ENCODE peak calls at places on chromosomes 4 and X, in ten cellular contexts. One of them, this sample, is unnamed.

GRCh38 chr4:67881226-67881625 is 2.6 kb downstream of the TMPRSS11D start:
- DNase-seq in kidney: no peak
- DNase-seq in NCI-H774: no peak
- DNase-seq in nucleus accumbens: no peak
- DNase-seq in GM04503: no peak
- DNase-seq in putamen: no peak
- DNase-seq in tibial nerve: no peak
- DNase-seq in NCI-H1092 treated with DMSO at 0.1 percent for 48 hours: no peak
- DNase-seq in occipital lobe: no peak
- DNase-seq in ovary: no peak
- DNase-seq in this sample: no peak

GRCh38 chr4:14583752-14584151 is 418.5 kb upstream of the CPEB2 start:
- DNase-seq in kidney: no peak
- DNase-seq in NCI-H774: no peak
- DNase-seq in nucleus accumbens: no peak
- DNase-seq in GM04503: no peak
- DNase-seq in putamen: no peak
- DNase-seq in tibial nerve: no peak
- DNase-seq in NCI-H1092 treated with DMSO at 0.1 percent for 48 hours: no peak
- DNase-seq in occipital lobe: no peak
- DNase-seq in ovary: no peak
- DNase-seq in this sample: no peak

GRCh38 chr4:13170131-13170530 is 314.0 kb downstream of the RAB28 start:
- DNase-seq in kidney: no peak
- DNase-seq in NCI-H774: no peak
- DNase-seq in nucleus accumbens: no peak
- DNase-seq in GM04503: no peak
- DNase-seq in putamen: no peak
- DNase-seq in tibial nerve: no peak
- DNase-seq in NCI-H1092 treated with DMSO at 0.1 percent for 48 hours: no peak
- DNase-seq in occipital lobe: no peak
- DNase-seq in ovary: no peak
- DNase-seq in this sample: no peak

GRCh38 chrX:45009371-45010000 is 136.5 kb downstream of the KDM6A start:
- DNase-seq in kidney: no peak
- DNase-seq in NCI-H774: no peak
- DNase-seq in nucleus accumbens: no peak
- DNase-seq in GM04503: peak; percentile 17
- DNase-seq in putamen: no peak
- DNase-seq in tibial nerve: no peak
- DNase-seq in NCI-H1092 treated with DMSO at 0.1 percent for 48 hours: no peak
- DNase-seq in occipital lobe: no peak
- DNase-seq in ovary: no peak
- DNase-seq in this sample: no peak

GRCh38 chr4:113450681-113451080 is 310.9 kb downstream of the CAMK2D start:
- DNase-seq in kidney: no peak
- DNase-seq in NCI-H774: no peak
- DNase-seq in nucleus accumbens: no peak
- DNase-seq in GM04503: no peak
- DNase-seq in putamen: no peak
- DNase-seq in tibial nerve: no peak
- DNase-seq in NCI-H1092 treated with DMSO at 0.1 percent for 48 hours: no peak
- DNase-seq in occipital lobe: no peak
- DNase-seq in ovary: no peak
- DNase-seq in this sample: no peak

GRCh38 chr4:155952546-155952945 is 1.1 kb downstream of the CTSO start:
- DNase-seq in kidney: no peak
- DNase-seq in NCI-H774: no peak
- DNase-seq in nucleus accumbens: no peak
- DNase-seq in GM04503: no peak
- DNase-seq in putamen: no peak
- DNase-seq in tibial nerve: no peak
- DNase-seq in NCI-H1092 treated with DMSO at 0.1 percent for 48 hours: no peak
- DNase-seq in occipital lobe: no peak
- DNase-seq in ovary: no peak
- DNase-seq in this sample: no peak

GRCh38 chr4:86972997-86973396 is 38.2 kb downstream of the AFF1 start:
- DNase-seq in kidney: no peak
- DNase-seq in NCI-H774: peak; percentile 17
- DNase-seq in nucleus accumbens: no peak
- DNase-seq in GM04503: no peak
- DNase-seq in putamen: no peak
- DNase-seq in tibial nerve: no peak
- DNase-seq in NCI-H1092 treated with DMSO at 0.1 percent for 48 hours: no peak
- DNase-seq in occipital lobe: no peak
- DNase-seq in ovary: peak; percentile 15
- DNase-seq in this sample: no peak

GRCh38 chrX:120857240-120857639 is 18.4 kb downstream of the CT47B1 start:
- DNase-seq in kidney: no peak
- DNase-seq in NCI-H774: no peak
- DNase-seq in nucleus accumbens: no peak
- DNase-seq in GM04503: no peak
- DNase-seq in putamen: no peak
- DNase-seq in tibial nerve: no peak
- DNase-seq in NCI-H1092 treated with DMSO at 0.1 percent for 48 hours: no peak
- DNase-seq in occipital lobe: no peak
- DNase-seq in ovary: no peak
- DNase-seq in this sample: no peak

GRCh38 chr4:72886602-72887001 is 182.9 kb downstream of the COX18 start:
- DNase-seq in kidney: no peak
- DNase-seq in NCI-H774: no peak
- DNase-seq in nucleus accumbens: no peak
- DNase-seq in GM04503: no peak
- DNase-seq in putamen: no peak
- DNase-seq in tibial nerve: no peak
- DNase-seq in NCI-H1092 treated with DMSO at 0.1 percent for 48 hours: no peak
- DNase-seq in occipital lobe: no peak
- DNase-seq in ovary: no peak
- DNase-seq in this sample: no peak

GRCh38 chr4:575281-576141 is 584 bp downstream of the TMEM271 start:
- DNase-seq in kidney: no peak
- DNase-seq in NCI-H774: no peak
- DNase-seq in nucleus accumbens: no peak
- DNase-seq in GM04503: no peak
- DNase-seq in putamen: no peak
- DNase-seq in tibial nerve: no peak
- DNase-seq in NCI-H1092 treated with DMSO at 0.1 percent for 48 hours: peak; percentile 41
- DNase-seq in occipital lobe: no peak
- DNase-seq in ovary: no peak
- DNase-seq in this sample: no peak

GRCh38 chr4:152939655-152940054 is 3.5 kb downstream of the FHDC1 start:
- DNase-seq in kidney: no peak
- DNase-seq in NCI-H774: no peak
- DNase-seq in nucleus accumbens: no peak
- DNase-seq in GM04503: no peak
- DNase-seq in putamen: no peak
- DNase-seq in tibial nerve: no peak
- DNase-seq in NCI-H1092 treated with DMSO at 0.1 percent for 48 hours: no peak
- DNase-seq in occipital lobe: no peak
- DNase-seq in ovary: no peak
- DNase-seq in this sample: no peak

GRCh38 chr4:26069218-26069617 is 155.2 kb downstream of the SMIM20 start:
- DNase-seq in kidney: no peak
- DNase-seq in NCI-H774: no peak
- DNase-seq in nucleus accumbens: no peak
- DNase-seq in GM04503: no peak
- DNase-seq in putamen: no peak
- DNase-seq in tibial nerve: no peak
- DNase-seq in NCI-H1092 treated with DMSO at 0.1 percent for 48 hours: peak; percentile 47
- DNase-seq in occipital lobe: no peak
- DNase-seq in ovary: no peak
- DNase-seq in this sample: no peak

GRCh38 chrX:13029831-13030771 is 14.3 kb downstream of the FAM9C start:
- DNase-seq in kidney: no peak
- DNase-seq in NCI-H774: no peak
- DNase-seq in nucleus accumbens: no peak
- DNase-seq in GM04503: no peak
- DNase-seq in putamen: no peak
- DNase-seq in tibial nerve: no peak
- DNase-seq in NCI-H1092 treated with DMSO at 0.1 percent for 48 hours: no peak
- DNase-seq in occipital lobe: no peak
- DNase-seq in ovary: no peak
- DNase-seq in this sample: no peak

GRCh38 chrX:106927700-106928099 is 7.5 kb downstream of the CLDN2 start:
- DNase-seq in kidney: no peak
- DNase-seq in NCI-H774: no peak
- DNase-seq in nucleus accumbens: no peak
- DNase-seq in GM04503: no peak
- DNase-seq in putamen: no peak
- DNase-seq in tibial nerve: no peak
- DNase-seq in NCI-H1092 treated with DMSO at 0.1 percent for 48 hours: no peak
- DNase-seq in occipital lobe: no peak
- DNase-seq in ovary: no peak
- DNase-seq in this sample: no peak